ENCODE peak calls at places on chromosomes 2 and 18, in five cellular contexts. F is IMR-90, Y is breast epithelium, N is tibial nerve, E is A549. K is an unnamed sample.

GRCh38 chr2:73987948-73988700 is 3.4 kb downstream of the TET3 start:
- DNase-seq in E (no peak), F (no peak), Y (no peak), N (no peak), K (no peak)

GRCh38 chr18:54712315-54712714 is 116.0 kb upstream of the RAB27B start:
- DNase-seq in E (peak), F (peak), Y (no peak), N (no peak), K (no peak)

GRCh38 chr2:219245148-219245898 is at the start of the genes GLB1L and STK16:
- DNase-seq in N (peak), F (peak), Y (peak), E (peak), K (peak)

GRCh38 chr2:23606968-23607367 is 222.0 kb downstream of the KLHL29 start:
- DNase-seq in N (no peak), Y (no peak), E (no peak), F (peak), K (no peak)

GRCh38 chr2:69100220-69100723 is 87.3 kb downstream of the ANTXR1 start:
- DNase-seq in E (no peak), Y (no peak), F (peak), N (no peak), K (peak)

GRCh38 chr2:195815083-195815482 is 158.1 kb downstream of the SLC39A10 start:
- DNase-seq in N (no peak), Y (no peak), E (no peak), F (no peak), K (no peak)

GRCh38 chr2:85997016-85997970 is 108.4 kb downstream of the POLR1A start:
- DNase-seq in N (no peak), F (peak), E (no peak), Y (peak), K (no peak)

GRCh38 chr2:156800781-156801366 is 364.7 kb downstream of the GPD2 start:
- DNase-seq in E (no peak), Y (no peak), F (no peak), N (no peak), K (no peak)

GRCh38 chr2:196925768-196926561 is 542 bp downstream of the PGAP1 start:
- DNase-seq in Y (no peak), F (peak), N (no peak), E (peak), K (peak)

GRCh38 chr2:145060876-145061275 is 541.0 kb upstream of the ZEB2 start:
- DNase-seq in F (no peak), Y (no peak), N (no peak), E (no peak), K (no peak)

GRCh38 chr2:117514391-117514790 is 300.1 kb upstream of the DDX18 start:
- DNase-seq in Y (no peak), E (no peak), N (no peak), F (no peak), K (no peak)

GRCh38 chr2:100891911-100892642 is 72.1 kb downstream of the NPAS2 start:
- DNase-seq in Y (no peak), N (no peak), E (peak), F (peak), K (no peak)

GRCh38 chr2:8543412-8544167 is 138.3 kb upstream of the ID2 start:
- DNase-seq in N (no peak), Y (no peak), E (no peak), F (peak), K (no peak)

GRCh38 chr2:207256476-207257207 is 90.9 kb upstream of the KLF7 start:
- DNase-seq in F (peak), E (no peak), Y (no peak), N (no peak), K (no peak)

GRCh38 chr18:50820901-50821520 is 1.2 kb upstream of the MRO start:
- DNase-seq in F (no peak), Y (no peak), N (no peak), E (no peak), K (no peak)

GRCh38 chr2:241213567-241213966 is 25.1 kb downstream of the ANO7 start:
- DNase-seq in E (no peak), Y (no peak), N (no peak), F (no peak), K (no peak)

GRCh38 chr2:189609423-189609816 is 28.8 kb upstream of the SLC40A1 start:
- DNase-seq in E (peak), F (peak), N (no peak), Y (no peak), K (no peak)

GRCh38 chr2:27065128-27065527 is 6.3 kb downstream of the OST4 start:
- DNase-seq in F (no peak), Y (no peak), E (no peak), N (no peak), K (no peak)

GRCh38 chr2:222840060-222840802 is 20.6 kb upstream of the ACSL3 start:
- DNase-seq in E (no peak), Y (no peak), N (no peak), F (no peak), K (no peak)

GRCh38 chr2:229714080-229714735 is at the start of gene DNER:
- DNase-seq in N (no peak), F (no peak), Y (no peak), E (no peak), K (no peak)

GRCh38 chr2:240143801-240144648 is 3.6 kb upstream of the OTOS start:
- DNase-seq in F (peak), Y (peak), E (peak), N (peak), K (no peak)

GRCh38 chr2:118371500-118371899 is 283.2 kb downstream of the INSIG2 start:
- DNase-seq in E (peak), Y (no peak), N (no peak), F (peak), K (no peak)

GRCh38 chr2:174158003-174158402 is 90.3 kb downstream of the OLA1 start:
- DNase-seq in E (peak), F (no peak), N (no peak), Y (no peak), K (no peak)

GRCh38 chr2:10552220-10552870 is 104.2 kb upstream of the ODC1 start:
- DNase-seq in N (no peak), F (no peak), E (no peak), Y (no peak), K (no peak)

GRCh38 chr18:77716282-77716681 is 466.6 kb downstream of the GALR1 start:
- DNase-seq in E (no peak), F (no peak), Y (no peak), N (no peak), K (no peak)

GRCh38 chr2:69731147-69731546 is 10.8 kb upstream of the ANXA4 start:
- DNase-seq in N (no peak), Y (no peak), E (no peak), F (no peak), K (no peak)

GRCh38 chr2:42601076-42601475 is 32.6 kb downstream of the MTA3 start:
- DNase-seq in Y (no peak), N (no peak), F (peak), E (no peak), K (no peak)

GRCh38 chr2:42602937-42603219 is 34.4 kb downstream of the MTA3 start:
- DNase-seq in E (no peak), N (no peak), F (no peak), Y (no peak), K (no peak)

GRCh38 chr2:42602218-42602936 is 33.9 kb downstream of the MTA3 start:
- DNase-seq in F (no peak), N (no peak), Y (no peak), E (no peak), K (no peak)

GRCh38 chr2:42593282-42593681 is 24.9 kb downstream of the MTA3 start:
- DNase-seq in E (no peak), F (no peak), Y (no peak), N (no peak), K (no peak)

GRCh38 chr2:42598656-42599267 is 30.3 kb downstream of the MTA3 start:
- DNase-seq in N (no peak), Y (no peak), F (no peak), E (no peak), K (no peak)
- H3K27ac ChIP-seq in N (no peak), Y (no peak), F (no peak), E (no peak), K (no peak)

GRCh38 chr18:38545071-38545470 is 979.5 kb upstream of the CELF4 start:
- DNase-seq in E (peak), F (no peak), N (no peak), Y (no peak), K (no peak)
- TF ChIP-seq CTCF in E (no peak), F (no peak), N (no peak), Y (no peak), K (no peak)

GRCh38 chr18:13580351-13580750 is 146.0 kb downstream of the FAM210A start:
- DNase-seq in F (no peak), E (no peak), N (no peak), Y (no peak), K (no peak)

GRCh38 chr18:13583567-13584245 is 142.7 kb downstream of the FAM210A start:
- DNase-seq in F (no peak), N (no peak), E (no peak), Y (no peak), K (no peak)

GRCh38 chr18:13581496-13581895 is 144.9 kb downstream of the FAM210A start:
- DNase-seq in N (no peak), F (no peak), Y (no peak), E (no peak), K (no peak)

GRCh38 chr18:13581055-13581454 is 145.3 kb downstream of the FAM210A start:
- DNase-seq in F (no peak), E (no peak), Y (no peak), N (no peak), K (no peak)

GRCh38 chr18:13582283-13582682 is 144.1 kb downstream of the FAM210A start:
- DNase-seq in E (no peak), Y (no peak), N (no peak), F (no peak), K (no peak)
- TF ChIP-seq POLR2A in E (no peak), Y (no peak), N (no peak), F (no peak), K (no peak)

DNA sequence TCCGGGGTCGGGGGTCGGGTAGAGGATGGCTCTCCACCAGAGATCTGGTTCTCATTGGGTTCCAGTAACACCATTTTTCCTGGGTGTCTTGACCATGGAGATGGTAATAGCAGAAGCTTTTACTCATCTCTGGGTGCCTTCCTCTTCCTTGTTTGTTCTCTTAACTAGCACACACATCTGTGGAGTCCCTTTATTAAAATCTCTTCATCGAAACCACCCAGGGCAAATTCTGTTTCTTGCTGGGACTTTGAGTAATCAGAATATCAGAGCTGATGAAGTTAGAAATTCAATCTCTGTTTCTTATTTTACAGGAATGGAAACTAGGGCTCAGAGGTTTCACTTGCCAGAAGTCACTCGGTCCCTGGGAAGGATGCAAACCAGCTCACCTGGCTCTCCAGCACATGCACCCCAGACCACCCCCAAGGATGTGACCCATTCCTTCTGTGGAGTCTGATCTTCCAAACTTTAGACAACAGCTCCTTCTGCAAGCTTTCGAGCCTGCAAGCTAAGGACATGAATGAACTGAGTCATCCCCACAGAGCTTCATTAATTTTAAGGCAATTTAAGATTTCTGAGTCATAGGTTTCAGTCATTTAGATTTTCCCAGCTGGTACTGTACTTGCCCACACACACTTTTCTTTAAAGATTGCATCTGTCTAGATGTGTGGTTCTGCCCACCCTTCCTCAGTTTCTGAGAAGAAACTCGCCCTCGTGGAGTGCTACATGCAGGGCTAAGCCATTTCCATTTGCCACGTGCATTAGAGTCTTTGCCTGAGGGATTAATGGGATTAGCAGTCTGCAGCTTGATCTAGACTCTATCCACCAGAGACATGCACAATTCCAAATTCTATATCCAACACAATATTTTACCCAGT is 14.7 kb upstream of the TRIB2 start:
- DNase-seq in E (no peak), F (peak), Y (no peak), N (no peak), K (no peak)
- H3K27ac ChIP-seq in E (no peak), F (peak), Y (peak), N (no peak), K (no peak)

GRCh38 chr18:36829362-36830140 is 624 bp downstream of the KIAA1328 start:
- DNase-seq in N (no peak), E (no peak), F (peak), Y (no peak), K (no peak)

GRCh38 chr18:36828157-36828629 is 609 bp downstream of the TPGS2 start:
- DNase-seq in F (peak), N (no peak), Y (no peak), E (peak), K (no peak)

GRCh38 chr18:36831139-36831538 is 2.2 kb downstream of the KIAA1328 start:
- DNase-seq in Y (no peak), N (no peak), F (peak), E (no peak), K (no peak)

GRCh38 chr18:36830141-36830495 is 1.2 kb downstream of the KIAA1328 start:
- DNase-seq in E (no peak), Y (no peak), F (no peak), N (no peak), K (no peak)

GRCh38 chr18:36828630-36829361 is at the start of the genes KIAA1328 and TPGS2:
- DNase-seq in Y (peak), F (peak), E (peak), N (peak), K (no peak)
- TF ChIP-seq CTCF in Y (peak), F (peak), E (peak), N (peak), K (peak)

K was measured in vagina.